ENCODE peak calls at places on chromosomes 11 and 22, in five cellular contexts. W, Q, R, B and X are unnamed samples. For H3K27me3, the result is how much of the 10 kb centered on the place peaks cover.

GRCh38 chr22:39283312-39284141 is 35.9 kb downstream of the RPL3 start:
- DNase-seq in W (peak), Q (no peak), R (no peak), B (no peak), X (peak)

GRCh38 chr11:116166788-116167465 is 605.9 kb downstream of the BUD13 start:
- DNase-seq in W (no peak), Q (no peak), R (no peak), B (no peak), X (no peak)

GRCh38 chr11:65506770-65507485 is 8.1 kb downstream of the MALAT1 start:
- DNase-seq in W (no peak), Q (peak), R (peak), B (peak), X (no peak)

GRCh38 chr22:30649430-30650007 is 13.9 kb downstream of the SLC35E4 start:
- DNase-seq in W (no peak), Q (no peak), R (no peak), B (no peak), X (no peak)

GRCh38 chr11:66115638-66116410 is 45.8 kb downstream of the PACS1 start:
- DNase-seq in W (no peak), Q (peak), R (peak), B (no peak), X (no peak)

GRCh38 chr11:61406991-61407728 is 14.8 kb downstream of the TMEM216 start:
- DNase-seq in W (no peak), Q (no peak), R (no peak), B (no peak), X (no peak)

GRCh38 chr22:24289138-24289537 is 18.5 kb downstream of the SPECC1L start:
- DNase-seq in W (no peak), Q (no peak), R (no peak), B (peak), X (no peak)

GRCh38 chr11:105609341-105609781 is 512 bp upstream of the GRIA4 start:
- DNase-seq in W (peak), Q (peak), R (peak), B (no peak), X (no peak)

GRCh38 chr11:82682003-82682751 is 51.5 kb downstream of the FAM181B start:
- DNase-seq in W (no peak), Q (peak), R (peak), B (peak), X (no peak)

GRCh38 chr22:44965171-44965570 is 44.6 kb downstream of the PHF21B start:
- DNase-seq in W (no peak), Q (no peak), R (no peak), B (no peak), X (no peak)

GRCh38 chr11:1749020-1749758 is 1.2 kb downstream of the IFITM10 start:
- DNase-seq in W (peak), Q (no peak), R (peak), B (no peak), X (peak)

GRCh38 chr11:120523196-120523595 is 11.6 kb downstream of the GRIK4 start:
- DNase-seq in W (peak), Q (no peak), R (no peak), B (no peak), X (peak)

GRCh38 chr22:23285236-23285635 is 104.9 kb downstream of the BCR start:
- DNase-seq in W (no peak), Q (no peak), R (no peak), B (no peak), X (no peak)

GRCh38 chr22:35205141-35205775 is 52.0 kb upstream of the HMGXB4 start:
- DNase-seq in W (no peak), Q (no peak), R (peak), B (no peak), X (no peak)

GRCh38 chr11:80843266-80843974 is 1402.6 kb upstream of the TENM4 start:
- DNase-seq in W (no peak), Q (no peak), R (no peak), B (no peak), X (no peak)

GRCh38 chr11:86220654-86221053 is 23.9 kb upstream of the EED start:
- DNase-seq in W (no peak), Q (no peak), R (no peak), B (no peak), X (no peak)

GRCh38 chr11:765025-765801 is 12.1 kb downstream of the GATD1 start:
- DNase-seq in W (peak), Q (peak), R (peak), B (no peak), X (peak)

GRCh38 chr11:105588001-105588400 is 21.9 kb upstream of the GRIA4 start:
- DNase-seq in W (no peak), Q (no peak), R (no peak), B (peak), X (no peak)

GRCh38 chr11:23336961-23337360 is 476.7 kb upstream of the CCDC179 start:
- DNase-seq in W (no peak), Q (no peak), R (no peak), B (no peak), X (no peak)

GRCh38 chr11:34816698-34817213 is 99.4 kb downstream of the APIP start:
- DNase-seq in W (no peak), Q (no peak), R (no peak), B (no peak), X (no peak)

GRCh38 chr11:133955091-133955846 is 1.5 kb downstream of the IGSF9B start:
- DNase-seq in W (no peak), Q (no peak), R (peak), B (no peak), X (no peak)

GRCh38 chr11:92546089-92546488 is 321.5 kb downstream of the FAT3 start:
- DNase-seq in W (no peak), Q (no peak), R (no peak), B (no peak), X (no peak)

GRCh38 chr22:48805516-48805915 is 1022.2 kb downstream of the BRD1 start:
- DNase-seq in W (peak), Q (no peak), R (no peak), B (no peak), X (no peak)
- H3K27me3 ChIP-seq in W (under half), Q (under half), R (under half), B (under half), X (under half)

DNA sequence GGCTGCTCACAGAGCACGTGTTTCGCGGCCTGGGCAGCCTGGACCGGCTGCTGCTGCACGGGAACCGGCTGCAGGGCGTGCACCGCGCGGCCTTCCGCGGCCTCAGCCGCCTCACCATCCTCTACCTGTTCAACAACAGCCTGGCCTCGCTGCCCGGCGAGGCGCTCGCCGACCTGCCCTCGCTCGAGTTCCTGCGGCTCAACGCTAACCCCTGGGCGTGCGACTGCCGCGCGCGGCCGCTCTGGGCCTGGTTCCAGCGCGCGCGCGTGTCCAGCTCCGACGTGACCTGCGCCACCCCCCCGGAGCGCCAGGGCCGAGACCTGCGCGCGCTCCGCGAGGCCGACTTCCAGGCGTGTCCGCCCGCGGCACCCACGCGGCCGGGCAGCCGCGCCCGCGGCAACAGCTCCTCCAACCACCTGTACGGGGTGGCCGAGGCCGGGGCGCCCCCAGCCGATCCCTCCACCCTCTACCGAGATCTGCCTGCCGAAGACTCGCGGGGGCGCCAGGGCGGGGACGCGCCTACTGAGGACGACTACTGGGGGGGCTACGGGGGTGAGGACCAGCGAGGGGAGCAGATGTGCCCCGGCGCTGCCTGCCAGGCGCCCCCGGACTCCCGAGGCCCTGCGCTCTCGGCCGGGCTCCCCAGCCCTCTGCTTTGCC is 16.0 kb downstream of the RTN4RL2 start:
- DNase-seq in W (peak), Q (peak), R (peak), B (no peak), X (peak)
- H3K27me3 ChIP-seq in W (under half), Q (under half), R (half or more), B (under half), X (under half)

DNA sequence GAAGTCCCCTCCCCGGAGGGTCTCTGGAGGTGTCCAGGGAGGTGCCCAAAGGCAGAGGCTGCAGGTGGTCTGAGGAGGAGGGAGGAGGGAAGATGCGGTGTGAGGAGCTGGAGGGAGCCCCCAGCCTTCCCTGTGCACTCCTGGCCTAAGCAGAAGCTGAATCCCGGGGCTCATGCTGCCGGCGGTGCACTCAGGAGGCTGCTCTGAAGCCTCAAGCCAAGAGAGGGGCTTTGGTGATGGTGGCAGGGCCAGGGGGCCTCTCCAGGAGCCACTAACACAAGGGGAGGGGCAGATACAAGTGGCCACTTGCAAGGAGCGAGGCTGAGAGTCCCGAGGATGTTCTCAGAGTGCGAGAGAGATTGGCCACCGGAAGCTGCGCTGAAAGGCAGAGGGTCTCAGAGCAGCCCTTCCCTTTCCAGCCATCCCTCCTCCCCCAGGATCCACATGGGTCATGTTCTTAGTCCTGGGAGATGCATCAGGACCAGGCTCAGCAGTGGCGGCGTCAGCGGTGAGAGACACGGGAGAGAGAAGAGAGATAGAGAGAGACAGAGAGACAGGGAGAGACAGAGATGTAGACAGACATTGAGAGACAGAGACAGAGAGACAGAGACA is 774 bp upstream of the MRGPRG start:
- DNase-seq in W (no peak), Q (no peak), R (no peak), B (no peak), X (peak)
- H3K27me3 ChIP-seq in W (under half), Q (under half), R (under half), B (half or more), X (half or more)

GRCh38 chr11:118148877-118149276 is 3.7 kb downstream of the SCN4B start:
- DNase-seq in W (no peak), Q (no peak), R (no peak), B (no peak), X (no peak)
- H3K27me3 ChIP-seq in W (half or more), Q (under half), R (half or more), B (half or more), X (under half)

GRCh38 chr22:20198527-20199319 is 47.9 kb upstream of the CCDC188 start:
- DNase-seq in W (no peak), Q (no peak), R (no peak), B (no peak), X (no peak)
- H3K27me3 ChIP-seq in W (under half), Q (under half), R (under half), B (under half), X (under half)

GRCh38 chr11:72652133-72652532 is 22.1 kb downstream of the PDE2A start:
- DNase-seq in W (no peak), Q (no peak), R (no peak), B (no peak), X (no peak)

GRCh38 chr11:72655896-72656464 is 18.2 kb downstream of the PDE2A start:
- DNase-seq in W (no peak), Q (no peak), R (no peak), B (no peak), X (no peak)

GRCh38 chr11:72655014-72655413 is 19.2 kb downstream of the PDE2A start:
- DNase-seq in W (no peak), Q (no peak), R (no peak), B (no peak), X (no peak)

GRCh38 chr11:72653616-72654000 is 20.6 kb downstream of the PDE2A start:
- DNase-seq in W (no peak), Q (no peak), R (no peak), B (no peak), X (no peak)

GRCh38 chr11:72652871-72653615 is 21.2 kb downstream of the PDE2A start:
- DNase-seq in W (no peak), Q (no peak), R (peak), B (no peak), X (no peak)
- H3K27me3 ChIP-seq in W (under half), Q (under half), R (under half), B (half or more), X (under half)